ENCODE peak calls at places on chromosomes 4 and X, in eight cellular contexts. One of them, this sample, is unnamed.

GRCh38 chrX:101386542-101386885 is 523 bp upstream of the BTK start:
- DNase-seq in SK-MEL-5: no peak
- DNase-seq in ureter: no peak
- DNase-seq in AG04449: no peak
- DNase-seq in fibroblast of lung: no peak
- DNase-seq in islet precursor cell: no peak
- DNase-seq in neural progenitor cell: no peak
- DNase-seq in stimulated activated CD4-positive, alpha-beta T cell treated with anti-CD3 and anti-CD28 coated beads, Interleukin-4, amount 100 ng/mL, for 1 hour: no peak
- DNase-seq in this sample: no peak

GRCh38 chr4:169530048-169530447 is 82.3 kb downstream of the NEK1 start:
- DNase-seq in AG04449: no peak
- DNase-seq in neural progenitor cell: no peak
- DNase-seq in SK-MEL-5: no peak
- DNase-seq in ureter: no peak
- DNase-seq in fibroblast of lung: no peak
- DNase-seq in stimulated activated CD4-positive, alpha-beta T cell treated with anti-CD3 and anti-CD28 coated beads, Interleukin-4, amount 100 ng/mL, for 1 hour: no peak
- DNase-seq in islet precursor cell: no peak
- DNase-seq in this sample: no peak

GRCh38 chr4:73379946-73380345 is 24.1 kb upstream of the ALB start:
- DNase-seq in SK-MEL-5: no peak
- DNase-seq in neural progenitor cell: no peak
- DNase-seq in stimulated activated CD4-positive, alpha-beta T cell treated with anti-CD3 and anti-CD28 coated beads, Interleukin-4, amount 100 ng/mL, for 1 hour: no peak
- DNase-seq in ureter: no peak
- DNase-seq in islet precursor cell: no peak
- DNase-seq in AG04449: no peak
- DNase-seq in fibroblast of lung: no peak
- DNase-seq in this sample: no peak

GRCh38 chr4:76401654-76402053 is 19.3 kb downstream of the CCDC158 start:
- DNase-seq in AG04449: no peak
- DNase-seq in fibroblast of lung: no peak
- DNase-seq in neural progenitor cell: no peak
- DNase-seq in islet precursor cell: no peak
- DNase-seq in ureter: no peak
- DNase-seq in SK-MEL-5: no peak
- DNase-seq in stimulated activated CD4-positive, alpha-beta T cell treated with anti-CD3 and anti-CD28 coated beads, Interleukin-4, amount 100 ng/mL, for 1 hour: no peak
- DNase-seq in this sample: no peak

GRCh38 chr4:145842224-145842887 is 96.3 kb downstream of the ZNF827 start:
- DNase-seq in stimulated activated CD4-positive, alpha-beta T cell treated with anti-CD3 and anti-CD28 coated beads, Interleukin-4, amount 100 ng/mL, for 1 hour: no peak
- DNase-seq in neural progenitor cell: no peak
- DNase-seq in ureter: no peak
- DNase-seq in islet precursor cell: no peak
- DNase-seq in fibroblast of lung: peak
- DNase-seq in AG04449: no peak
- DNase-seq in SK-MEL-5: no peak
- DNase-seq in this sample: no peak

GRCh38 chrX:97633798-97634197 is 750.1 kb downstream of the RPA4 start:
- DNase-seq in SK-MEL-5: no peak
- DNase-seq in AG04449: no peak
- DNase-seq in ureter: no peak
- DNase-seq in islet precursor cell: no peak
- DNase-seq in neural progenitor cell: no peak
- DNase-seq in stimulated activated CD4-positive, alpha-beta T cell treated with anti-CD3 and anti-CD28 coated beads, Interleukin-4, amount 100 ng/mL, for 1 hour: no peak
- DNase-seq in fibroblast of lung: no peak
- DNase-seq in this sample: no peak

GRCh38 chr4:179695175-179695574 is 2252.9 kb upstream of the AGA start:
- DNase-seq in AG04449: no peak
- DNase-seq in stimulated activated CD4-positive, alpha-beta T cell treated with anti-CD3 and anti-CD28 coated beads, Interleukin-4, amount 100 ng/mL, for 1 hour: no peak
- DNase-seq in fibroblast of lung: peak
- DNase-seq in SK-MEL-5: no peak
- DNase-seq in neural progenitor cell: no peak
- DNase-seq in islet precursor cell: no peak
- DNase-seq in ureter: no peak
- DNase-seq in this sample: no peak

GRCh38 chrX:8984231-8984630 is 49.7 kb downstream of the FAM9B start:
- DNase-seq in neural progenitor cell: no peak
- DNase-seq in ureter: no peak
- DNase-seq in fibroblast of lung: no peak
- DNase-seq in AG04449: no peak
- DNase-seq in stimulated activated CD4-positive, alpha-beta T cell treated with anti-CD3 and anti-CD28 coated beads, Interleukin-4, amount 100 ng/mL, for 1 hour: no peak
- DNase-seq in SK-MEL-5: no peak
- DNase-seq in islet precursor cell: no peak
- DNase-seq in this sample: no peak

GRCh38 chr4:36432556-36432955 is 151.1 kb downstream of the DTHD1 start:
- DNase-seq in SK-MEL-5: no peak
- DNase-seq in ureter: no peak
- DNase-seq in fibroblast of lung: no peak
- DNase-seq in AG04449: no peak
- DNase-seq in neural progenitor cell: no peak
- DNase-seq in stimulated activated CD4-positive, alpha-beta T cell treated with anti-CD3 and anti-CD28 coated beads, Interleukin-4, amount 100 ng/mL, for 1 hour: no peak
- DNase-seq in islet precursor cell: no peak
- DNase-seq in this sample: no peak